ENCODE peak calls at places on chromosomes 13 and 19, in seven cellular contexts. One of them, this sample, is unnamed.

GRCh38 chr13:31380728-31381127 is 181.0 kb downstream of the B3GLCT start:
- DNase-seq in bronchial epithelial cell: no peak
- DNase-seq in retinal pigment epithelial cell: no peak
- DNase-seq in tibial artery: no peak
- DNase-seq in thoracic aorta: no peak
- DNase-seq in endothelial cell of umbilical vein: peak
- DNase-seq in IMR-90: no peak
- DNase-seq in this sample: no peak

GRCh38 chr13:114089751-114090400 is 42.5 kb downstream of the RASA3 start:
- DNase-seq in thoracic aorta: no peak
- DNase-seq in IMR-90: no peak
- DNase-seq in tibial artery: peak
- DNase-seq in retinal pigment epithelial cell: no peak
- DNase-seq in endothelial cell of umbilical vein: no peak
- DNase-seq in bronchial epithelial cell: no peak
- DNase-seq in this sample: no peak

GRCh38 chr13:94464771-94465170 is 14.7 kb downstream of the DCT start:
- DNase-seq in thoracic aorta: no peak
- DNase-seq in IMR-90: no peak
- DNase-seq in tibial artery: no peak
- DNase-seq in bronchial epithelial cell: no peak
- DNase-seq in retinal pigment epithelial cell: no peak
- DNase-seq in endothelial cell of umbilical vein: no peak
- DNase-seq in this sample: no peak

GRCh38 chr19:14006766-14007562 is 844 bp upstream of the RFX1 start:
- DNase-seq in IMR-90: no peak
- DNase-seq in bronchial epithelial cell: no peak
- DNase-seq in tibial artery: no peak
- DNase-seq in endothelial cell of umbilical vein: no peak
- DNase-seq in retinal pigment epithelial cell: no peak
- DNase-seq in thoracic aorta: no peak
- DNase-seq in this sample: no peak

GRCh38 chr13:49781791-49782190 is 10.7 kb downstream of the KPNA3 start:
- DNase-seq in endothelial cell of umbilical vein: no peak
- DNase-seq in thoracic aorta: no peak
- DNase-seq in retinal pigment epithelial cell: no peak
- DNase-seq in bronchial epithelial cell: no peak
- DNase-seq in IMR-90: no peak
- DNase-seq in tibial artery: no peak
- DNase-seq in this sample: no peak

GRCh38 chr13:22596157-22596863 is 584.5 kb upstream of the SGCG start:
- DNase-seq in tibial artery: no peak
- DNase-seq in retinal pigment epithelial cell: no peak
- DNase-seq in bronchial epithelial cell: no peak
- DNase-seq in endothelial cell of umbilical vein: no peak
- DNase-seq in IMR-90: no peak
- DNase-seq in thoracic aorta: no peak
- DNase-seq in this sample: no peak

GRCh38 chr19:7869453-7869909 is 4.7 kb downstream of the PRR36 start:
- DNase-seq in IMR-90: peak
- DNase-seq in endothelial cell of umbilical vein: peak
- DNase-seq in retinal pigment epithelial cell: no peak
- DNase-seq in bronchial epithelial cell: peak
- DNase-seq in thoracic aorta: no peak
- DNase-seq in tibial artery: no peak
- DNase-seq in this sample: no peak

GRCh38 chr19:33124207-33125098 is 7.5 kb upstream of the WDR88 start:
- DNase-seq in IMR-90: no peak
- DNase-seq in thoracic aorta: no peak
- DNase-seq in endothelial cell of umbilical vein: no peak
- DNase-seq in tibial artery: no peak
- DNase-seq in retinal pigment epithelial cell: peak
- DNase-seq in bronchial epithelial cell: no peak
- DNase-seq in this sample: no peak

GRCh38 chr19:1252818-1253513 is 4.6 kb downstream of the MIDN start:
- DNase-seq in IMR-90: peak
- DNase-seq in endothelial cell of umbilical vein: peak
- DNase-seq in bronchial epithelial cell: peak
- DNase-seq in tibial artery: peak
- DNase-seq in thoracic aorta: peak
- DNase-seq in retinal pigment epithelial cell: peak
- DNase-seq in this sample: peak

GRCh38 chr19:5128932-5129389 is 160.0 kb downstream of the KDM4B start:
- DNase-seq in bronchial epithelial cell: no peak
- DNase-seq in IMR-90: no peak
- DNase-seq in tibial artery: peak
- DNase-seq in endothelial cell of umbilical vein: peak
- DNase-seq in retinal pigment epithelial cell: no peak
- DNase-seq in thoracic aorta: no peak
- DNase-seq in this sample: no peak

GRCh38 chr19:31675187-31675913 is 326.1 kb upstream of the TSHZ3 start:
- DNase-seq in thoracic aorta: no peak
- DNase-seq in bronchial epithelial cell: no peak
- DNase-seq in tibial artery: no peak
- DNase-seq in IMR-90: peak
- DNase-seq in retinal pigment epithelial cell: no peak
- DNase-seq in endothelial cell of umbilical vein: no peak
- DNase-seq in this sample: peak

GRCh38 chr13:41019027-41019487 is at the start of gene ELF1:
- DNase-seq in bronchial epithelial cell: peak
- DNase-seq in retinal pigment epithelial cell: peak
- DNase-seq in IMR-90: peak
- DNase-seq in thoracic aorta: no peak
- DNase-seq in tibial artery: no peak
- DNase-seq in endothelial cell of umbilical vein: peak
- DNase-seq in this sample: peak

GRCh38 chr13:27915301-27916207 is 4.2 kb upstream of the PDX1 start:
- DNase-seq in bronchial epithelial cell: peak
- DNase-seq in retinal pigment epithelial cell: no peak
- DNase-seq in tibial artery: no peak
- DNase-seq in thoracic aorta: no peak
- DNase-seq in endothelial cell of umbilical vein: no peak
- DNase-seq in IMR-90: no peak
- DNase-seq in this sample: no peak

GRCh38 chr19:16588089-16588823 is 16.0 kb upstream of the SLC35E1 start:
- DNase-seq in endothelial cell of umbilical vein: peak
- DNase-seq in bronchial epithelial cell: no peak
- DNase-seq in retinal pigment epithelial cell: no peak
- DNase-seq in thoracic aorta: no peak
- DNase-seq in IMR-90: peak
- DNase-seq in tibial artery: no peak
- DNase-seq in this sample: no peak

GRCh38 chr13:33017410-33017929 is 1.2 kb downstream of the KL start:
- DNase-seq in thoracic aorta: no peak
- DNase-seq in endothelial cell of umbilical vein: peak
- DNase-seq in IMR-90: peak
- DNase-seq in tibial artery: peak
- DNase-seq in retinal pigment epithelial cell: peak
- DNase-seq in bronchial epithelial cell: peak
- DNase-seq in this sample: peak

GRCh38 chr13:78341032-78341431 is 262.3 kb downstream of the POU4F1 start:
- DNase-seq in endothelial cell of umbilical vein: no peak
- DNase-seq in IMR-90: no peak
- DNase-seq in bronchial epithelial cell: no peak
- DNase-seq in tibial artery: no peak
- DNase-seq in thoracic aorta: no peak
- DNase-seq in retinal pigment epithelial cell: no peak
- DNase-seq in this sample: no peak

GRCh38 chr19:2726160-2726855 is 5.1 kb upstream of the DIRAS1 start:
- DNase-seq in retinal pigment epithelial cell: no peak
- DNase-seq in thoracic aorta: no peak
- DNase-seq in IMR-90: no peak
- DNase-seq in endothelial cell of umbilical vein: no peak
- DNase-seq in tibial artery: no peak
- DNase-seq in bronchial epithelial cell: no peak
- DNase-seq in this sample: no peak

GRCh38 chr19:9456018-9456689 is 20.8 kb upstream of the ZNF266 start:
- DNase-seq in retinal pigment epithelial cell: no peak
- DNase-seq in tibial artery: no peak
- DNase-seq in bronchial epithelial cell: no peak
- DNase-seq in endothelial cell of umbilical vein: no peak
- DNase-seq in IMR-90: no peak
- DNase-seq in thoracic aorta: no peak
- DNase-seq in this sample: no peak

GRCh38 chr13:82962422-82962821 is 919.9 kb downstream of the SLITRK1 start:
- DNase-seq in endothelial cell of umbilical vein: no peak
- DNase-seq in retinal pigment epithelial cell: no peak
- DNase-seq in IMR-90: no peak
- DNase-seq in thoracic aorta: no peak
- DNase-seq in tibial artery: no peak
- DNase-seq in bronchial epithelial cell: no peak
- DNase-seq in this sample: no peak

GRCh38 chr19:47210180-47210490 is 20.9 kb downstream of the BBC3 start:
- DNase-seq in tibial artery: no peak
- DNase-seq in thoracic aorta: no peak
- DNase-seq in bronchial epithelial cell: no peak
- DNase-seq in retinal pigment epithelial cell: no peak
- DNase-seq in IMR-90: no peak
- DNase-seq in endothelial cell of umbilical vein: no peak
- DNase-seq in this sample: no peak

GRCh38 chr19:20244356-20244755 is 77.3 kb downstream of the ZNF486 start:
- DNase-seq in IMR-90: no peak
- DNase-seq in retinal pigment epithelial cell: no peak
- DNase-seq in thoracic aorta: no peak
- DNase-seq in bronchial epithelial cell: no peak
- DNase-seq in tibial artery: no peak
- DNase-seq in endothelial cell of umbilical vein: no peak
- DNase-seq in this sample: no peak

DNA sequence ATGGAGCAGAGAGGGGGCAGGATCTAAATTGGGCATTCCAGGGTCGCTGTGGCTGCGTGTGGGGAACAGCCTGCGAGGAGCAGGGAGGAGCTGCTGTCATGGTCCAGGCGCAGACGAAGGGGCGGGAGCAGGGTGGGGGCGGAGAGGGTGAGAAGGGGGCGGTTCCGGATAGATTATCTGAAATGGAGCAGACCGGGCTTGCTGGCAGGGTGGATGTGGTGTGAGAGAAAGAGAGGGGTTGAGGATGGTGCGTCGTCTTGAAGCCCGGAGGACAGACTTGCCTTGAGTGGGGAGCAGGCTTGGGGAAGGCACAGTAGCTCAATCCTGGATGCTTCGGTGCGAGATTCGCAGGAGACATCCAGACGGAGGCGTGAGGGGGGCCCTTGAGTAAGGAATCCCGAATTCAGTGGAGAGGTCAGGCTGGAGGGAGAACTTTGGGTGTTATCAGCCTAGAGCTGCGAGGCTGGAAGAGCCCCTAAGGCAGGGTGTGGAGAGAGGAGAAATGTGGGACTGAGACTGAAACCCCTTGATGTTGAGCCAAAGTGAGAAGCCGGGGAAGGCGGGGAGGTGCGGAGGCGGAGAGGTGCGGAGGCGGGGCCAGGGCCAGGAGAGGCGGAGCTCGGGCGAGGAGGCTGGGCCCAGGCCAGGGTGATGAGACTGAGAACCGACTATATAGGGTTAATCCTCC is 40.7 kb downstream of the DPF1 start:
- DNase-seq in IMR-90: no peak
- DNase-seq in bronchial epithelial cell: no peak
- DNase-seq in retinal pigment epithelial cell: no peak
- DNase-seq in endothelial cell of umbilical vein: no peak
- DNase-seq in thoracic aorta: no peak
- DNase-seq in tibial artery: no peak
- DNase-seq in this sample: peak
- H3K4me3 ChIP-seq in IMR-90: peak
- H3K4me3 ChIP-seq in bronchial epithelial cell: no peak
- H3K4me3 ChIP-seq in retinal pigment epithelial cell: no peak
- H3K4me3 ChIP-seq in endothelial cell of umbilical vein: no peak
- H3K4me3 ChIP-seq in thoracic aorta: peak
- H3K4me3 ChIP-seq in tibial artery: peak
- H3K4me3 ChIP-seq in this sample: peak

GRCh38 chr13:26707122-26708006 is 53.2 kb downstream of the GPR12 start:
- DNase-seq in IMR-90: peak
- DNase-seq in tibial artery: no peak
- DNase-seq in endothelial cell of umbilical vein: peak
- DNase-seq in thoracic aorta: no peak
- DNase-seq in retinal pigment epithelial cell: no peak
- DNase-seq in bronchial epithelial cell: peak
- DNase-seq in this sample: peak

GRCh38 chr13:26710166-26710565 is 50.4 kb downstream of the GPR12 start:
- DNase-seq in thoracic aorta: no peak
- DNase-seq in bronchial epithelial cell: no peak
- DNase-seq in endothelial cell of umbilical vein: no peak
- DNase-seq in IMR-90: no peak
- DNase-seq in retinal pigment epithelial cell: no peak
- DNase-seq in tibial artery: no peak
- DNase-seq in this sample: no peak

GRCh38 chr13:26706381-26706780 is 54.2 kb downstream of the GPR12 start:
- DNase-seq in retinal pigment epithelial cell: no peak
- DNase-seq in tibial artery: no peak
- DNase-seq in endothelial cell of umbilical vein: no peak
- DNase-seq in IMR-90: no peak
- DNase-seq in bronchial epithelial cell: no peak
- DNase-seq in thoracic aorta: no peak
- DNase-seq in this sample: no peak

GRCh38 chr13:26709461-26709860 is 51.1 kb downstream of the GPR12 start:
- DNase-seq in tibial artery: no peak
- DNase-seq in thoracic aorta: no peak
- DNase-seq in endothelial cell of umbilical vein: no peak
- DNase-seq in bronchial epithelial cell: no peak
- DNase-seq in retinal pigment epithelial cell: no peak
- DNase-seq in IMR-90: no peak
- DNase-seq in this sample: no peak

GRCh38 chr13:26708007-26708297 is 52.6 kb downstream of the GPR12 start:
- DNase-seq in tibial artery: no peak
- DNase-seq in IMR-90: no peak
- DNase-seq in thoracic aorta: no peak
- DNase-seq in endothelial cell of umbilical vein: no peak
- DNase-seq in bronchial epithelial cell: no peak
- DNase-seq in retinal pigment epithelial cell: no peak
- DNase-seq in this sample: no peak
- TF ChIP-seq CTCF in tibial artery: no peak
- TF ChIP-seq CTCF in IMR-90: no peak
- TF ChIP-seq CTCF in thoracic aorta: no peak
- TF ChIP-seq CTCF in endothelial cell of umbilical vein: no peak
- TF ChIP-seq CTCF in bronchial epithelial cell: no peak
- TF ChIP-seq CTCF in retinal pigment epithelial cell: no peak
- TF ChIP-seq CTCF in this sample: no peak

GRCh38 chr19:34480491-34480890 is 1.1 kb upstream of the WTIP start:
- DNase-seq in tibial artery: peak
- DNase-seq in endothelial cell of umbilical vein: no peak
- DNase-seq in IMR-90: no peak
- DNase-seq in thoracic aorta: no peak
- DNase-seq in retinal pigment epithelial cell: no peak
- DNase-seq in bronchial epithelial cell: no peak
- DNase-seq in this sample: no peak
- H3K4me3 ChIP-seq in tibial artery: peak
- H3K4me3 ChIP-seq in endothelial cell of umbilical vein: no peak
- H3K4me3 ChIP-seq in IMR-90: no peak
- H3K4me3 ChIP-seq in thoracic aorta: peak
- H3K4me3 ChIP-seq in retinal pigment epithelial cell: no peak
- H3K4me3 ChIP-seq in bronchial epithelial cell: no peak
- H3K4me3 ChIP-seq in this sample: no peak

DNA sequence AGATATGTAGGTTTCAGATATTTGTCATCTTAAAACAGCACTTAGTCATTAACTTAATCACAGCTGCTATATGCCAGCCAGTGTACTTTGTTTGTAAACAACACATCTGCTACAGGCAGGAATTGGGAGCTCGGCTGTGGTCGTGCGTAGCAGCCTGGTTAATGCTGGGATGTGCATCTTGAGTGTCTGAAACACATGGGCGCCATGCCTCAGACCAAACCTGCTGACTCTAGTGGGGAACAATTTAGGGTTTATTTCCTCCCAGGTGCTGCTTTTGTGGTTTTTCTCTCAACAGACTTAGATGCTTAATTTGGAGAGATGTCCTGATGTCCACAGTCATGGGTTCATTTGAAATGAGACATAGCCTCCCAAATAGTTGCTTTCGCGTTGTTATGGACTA is 238.5 kb upstream of the TMTC4 start:
- DNase-seq in retinal pigment epithelial cell: no peak
- DNase-seq in IMR-90: peak
- DNase-seq in thoracic aorta: no peak
- DNase-seq in bronchial epithelial cell: no peak
- DNase-seq in endothelial cell of umbilical vein: no peak
- DNase-seq in tibial artery: no peak
- DNase-seq in this sample: no peak
- TF ChIP-seq CTCF in retinal pigment epithelial cell: no peak
- TF ChIP-seq CTCF in IMR-90: no peak
- TF ChIP-seq CTCF in thoracic aorta: no peak
- TF ChIP-seq CTCF in bronchial epithelial cell: no peak
- TF ChIP-seq CTCF in endothelial cell of umbilical vein: no peak
- TF ChIP-seq CTCF in tibial artery: no peak
- TF ChIP-seq CTCF in this sample: no peak

This sample was measured in AG10803.